ENCODE peak calls at places on chromosome 9, in six cellular contexts. I is astrocyte; C is pancreas; Y is CD8-positive, alpha-beta T cell; J is nephron progenitor cell; M is OCI-LY7. G is an unnamed sample.

GRCh38 chr9:85522459-85523092 is 219.2 kb downstream of the AGTPBP1 start:
- DNase-seq in J (peak; percentile 67), M (no peak), Y (no peak), C (no peak), I (peak; percentile 38), G (no peak)

GRCh38 chr9:1869843-1870242 is 145.3 kb upstream of the SMARCA2 start:
- DNase-seq in Y (no peak), J (peak; percentile 39), M (peak; percentile 22), I (no peak), C (no peak), G (no peak)

GRCh38 chr9:104871961-104872527 is 55.9 kb downstream of the ABCA1 start:
- DNase-seq in I (no peak), C (no peak), J (no peak), M (no peak), Y (no peak), G (no peak)

GRCh38 chr9:77827104-77827784 is 179.1 kb upstream of the GNA14 start:
- DNase-seq in J (no peak), C (no peak), I (no peak), M (no peak), Y (no peak), G (no peak)

GRCh38 chr9:115591584-115591984 is 473.6 kb upstream of the TNC start:
- DNase-seq in C (peak; percentile 73), J (peak; percentile 58), M (peak; percentile 45), Y (no peak), I (peak; percentile 99), G (no peak)

GRCh38 chr9:97324954-97325353 is 17.5 kb downstream of the CCDC180 start:
- DNase-seq in J (no peak), Y (no peak), C (no peak), I (no peak), M (no peak), G (no peak)

GRCh38 chr9:21813575-21814473 is 11.4 kb downstream of the MTAP start:
- DNase-seq in M (peak; percentile 85), I (peak; percentile 70), J (peak; percentile 45), C (peak; percentile 61), Y (peak; percentile 59), G (peak; percentile 47)

GRCh38 chr9:117411547-117411946 is 3.3 kb downstream of the ASTN2 start:
- DNase-seq in Y (no peak), I (no peak), J (peak; percentile 70), C (peak; percentile 67), M (peak; percentile 2), G (no peak)

GRCh38 chr9:70519912-70520724 is 105.7 kb upstream of the KLF9 start:
- DNase-seq in Y (no peak), M (no peak), C (no peak), J (no peak), I (no peak), G (no peak)

GRCh38 chr9:72474676-72475075 is 46.7 kb upstream of the TMC1 start:
- DNase-seq in M (no peak), Y (no peak), C (no peak), J (no peak), I (no peak), G (no peak)

GRCh38 chr9:7813030-7813429 is 13.5 kb upstream of the DMAC1 start:
- DNase-seq in M (no peak), Y (no peak), I (no peak), J (no peak), C (no peak), G (no peak)

GRCh38 chr9:2601785-2602378 is 19.7 kb upstream of the VLDLR start:
- DNase-seq in C (no peak), J (no peak), I (no peak), M (no peak), Y (no peak), G (no peak)

GRCh38 chr9:101495810-101496209 is 37.8 kb upstream of the RNF20 start:
- DNase-seq in J (no peak), C (no peak), M (no peak), Y (no peak), I (peak; percentile 9), G (no peak)

GRCh38 chr9:115154969-115155534 is 37.1 kb upstream of the TNC start:
- DNase-seq in M (no peak), J (no peak), I (no peak), C (no peak), Y (no peak), G (no peak)

GRCh38 chr9:126516561-126516935 is 97.2 kb upstream of the LMX1B start:
- DNase-seq in J (no peak), I (no peak), C (no peak), Y (no peak), M (no peak), G (no peak)

GRCh38 chr9:76677481-76678055 is 86.7 kb upstream of the PCA3 start:
- DNase-seq in I (peak; percentile 75), Y (no peak), J (no peak), C (no peak), M (no peak), G (no peak)

GRCh38 chr9:137021979-137022619 is 5.9 kb downstream of the ABCA2 start:
- DNase-seq in J (peak; percentile 60), M (peak; percentile 89), C (no peak), I (no peak), Y (peak; percentile 70), G (peak; percentile 64)

GRCh38 chr9:93657331-93658111 is 81.1 kb downstream of the PHF2 start:
- DNase-seq in C (no peak), Y (no peak), I (no peak), M (no peak), J (no peak), G (no peak)

G was measured in T-helper 9 cell.